ENCODE peak calls at places on chromosomes 11 and 22, in seven cellular contexts. One of them, this sample, is unnamed.

GRCh38 chr11:103624708-103625623 is 411.5 kb upstream of the DDI1 start:
- DNase-seq in OCI-LY7: no peak
- DNase-seq in astrocyte of the spinal cord: peak
- DNase-seq in transverse colon: no peak
- DNase-seq in dorsolateral prefrontal cortex: no peak
- DNase-seq in lower lobe of right lung: no peak
- DNase-seq in IMR-90: peak
- DNase-seq in this sample: peak

GRCh38 chr11:123122341-123122740 is 60.4 kb upstream of the HSPA8 start:
- DNase-seq in OCI-LY7: no peak
- DNase-seq in astrocyte of the spinal cord: peak
- DNase-seq in transverse colon: peak
- DNase-seq in dorsolateral prefrontal cortex: no peak
- DNase-seq in lower lobe of right lung: no peak
- DNase-seq in IMR-90: peak
- DNase-seq in this sample: no peak

GRCh38 chr11:111582163-111582562 is 20.1 kb upstream of the SIK2 start:
- DNase-seq in OCI-LY7: peak
- DNase-seq in astrocyte of the spinal cord: no peak
- DNase-seq in transverse colon: no peak
- DNase-seq in dorsolateral prefrontal cortex: no peak
- DNase-seq in lower lobe of right lung: no peak
- DNase-seq in IMR-90: no peak
- DNase-seq in this sample: no peak

GRCh38 chr22:45934659-45935341 is 42.2 kb downstream of the WNT7B start:
- DNase-seq in OCI-LY7: no peak
- DNase-seq in astrocyte of the spinal cord: peak
- DNase-seq in transverse colon: no peak
- DNase-seq in dorsolateral prefrontal cortex: peak
- DNase-seq in lower lobe of right lung: no peak
- DNase-seq in IMR-90: peak
- DNase-seq in this sample: peak

GRCh38 chr11:47236482-47236881 is 12.1 kb downstream of the ACP2 start:
- DNase-seq in OCI-LY7: no peak
- DNase-seq in astrocyte of the spinal cord: peak
- DNase-seq in transverse colon: no peak
- DNase-seq in dorsolateral prefrontal cortex: no peak
- DNase-seq in lower lobe of right lung: no peak
- DNase-seq in IMR-90: peak
- DNase-seq in this sample: no peak

GRCh38 chr11:112612283-112612849 is 348.9 kb upstream of the NCAM1 start:
- DNase-seq in OCI-LY7: no peak
- DNase-seq in astrocyte of the spinal cord: no peak
- DNase-seq in transverse colon: no peak
- DNase-seq in dorsolateral prefrontal cortex: no peak
- DNase-seq in lower lobe of right lung: no peak
- DNase-seq in IMR-90: no peak
- DNase-seq in this sample: no peak

GRCh38 chr11:45393826-45394225 is 107.7 kb upstream of the SYT13 start:
- DNase-seq in OCI-LY7: no peak
- DNase-seq in astrocyte of the spinal cord: no peak
- DNase-seq in transverse colon: no peak
- DNase-seq in dorsolateral prefrontal cortex: no peak
- DNase-seq in lower lobe of right lung: no peak
- DNase-seq in IMR-90: no peak
- DNase-seq in this sample: no peak

GRCh38 chr11:43130616-43131015 is 181.2 kb upstream of the API5 start:
- DNase-seq in OCI-LY7: no peak
- DNase-seq in astrocyte of the spinal cord: no peak
- DNase-seq in transverse colon: no peak
- DNase-seq in dorsolateral prefrontal cortex: peak
- DNase-seq in lower lobe of right lung: no peak
- DNase-seq in IMR-90: no peak
- DNase-seq in this sample: no peak

GRCh38 chr11:122137081-122137793 is 21.2 kb upstream of the BLID start:
- DNase-seq in OCI-LY7: no peak
- DNase-seq in astrocyte of the spinal cord: peak
- DNase-seq in transverse colon: no peak
- DNase-seq in dorsolateral prefrontal cortex: no peak
- DNase-seq in lower lobe of right lung: no peak
- DNase-seq in IMR-90: peak
- DNase-seq in this sample: peak

GRCh38 chr11:44718612-44719390 is 8.0 kb upstream of the TSPAN18 start:
- DNase-seq in OCI-LY7: no peak
- DNase-seq in astrocyte of the spinal cord: no peak
- DNase-seq in transverse colon: no peak
- DNase-seq in dorsolateral prefrontal cortex: no peak
- DNase-seq in lower lobe of right lung: no peak
- DNase-seq in IMR-90: no peak
- DNase-seq in this sample: no peak

GRCh38 chr11:63682045-63682915 is 980 bp downstream of the RTN3 start:
- DNase-seq in OCI-LY7: peak
- DNase-seq in astrocyte of the spinal cord: no peak
- DNase-seq in transverse colon: peak
- DNase-seq in dorsolateral prefrontal cortex: peak
- DNase-seq in lower lobe of right lung: peak
- DNase-seq in IMR-90: no peak
- DNase-seq in this sample: no peak

GRCh38 chr22:41562461-41562860 is 1.7 kb downstream of the CSDC2 start:
- DNase-seq in OCI-LY7: no peak
- DNase-seq in astrocyte of the spinal cord: no peak
- DNase-seq in transverse colon: no peak
- DNase-seq in dorsolateral prefrontal cortex: no peak
- DNase-seq in lower lobe of right lung: no peak
- DNase-seq in IMR-90: no peak
- DNase-seq in this sample: no peak

GRCh38 chr11:119374632-119375394 is 6.7 kb downstream of the USP2 start:
- DNase-seq in OCI-LY7: no peak
- DNase-seq in astrocyte of the spinal cord: no peak
- DNase-seq in transverse colon: no peak
- DNase-seq in dorsolateral prefrontal cortex: peak
- DNase-seq in lower lobe of right lung: no peak
- DNase-seq in IMR-90: no peak
- DNase-seq in this sample: no peak

GRCh38 chr11:128888034-128888985 is 2.8 kb upstream of the KCNJ5 start:
- DNase-seq in OCI-LY7: no peak
- DNase-seq in astrocyte of the spinal cord: no peak
- DNase-seq in transverse colon: no peak
- DNase-seq in dorsolateral prefrontal cortex: no peak
- DNase-seq in lower lobe of right lung: no peak
- DNase-seq in IMR-90: no peak
- DNase-seq in this sample: no peak

GRCh38 chr22:40679249-40679963 is at the start of gene MCHR1:
- DNase-seq in OCI-LY7: no peak
- DNase-seq in astrocyte of the spinal cord: no peak
- DNase-seq in transverse colon: no peak
- DNase-seq in dorsolateral prefrontal cortex: no peak
- DNase-seq in lower lobe of right lung: no peak
- DNase-seq in IMR-90: peak
- DNase-seq in this sample: no peak

GRCh38 chr22:38762607-38763006 is 6.8 kb upstream of the SUN2 start:
- DNase-seq in OCI-LY7: no peak
- DNase-seq in astrocyte of the spinal cord: no peak
- DNase-seq in transverse colon: no peak
- DNase-seq in dorsolateral prefrontal cortex: no peak
- DNase-seq in lower lobe of right lung: no peak
- DNase-seq in IMR-90: no peak
- DNase-seq in this sample: no peak

GRCh38 chr11:58926695-58927094 is 12.6 kb upstream of the GLYATL1 start:
- DNase-seq in OCI-LY7: no peak
- DNase-seq in astrocyte of the spinal cord: peak
- DNase-seq in transverse colon: no peak
- DNase-seq in dorsolateral prefrontal cortex: no peak
- DNase-seq in lower lobe of right lung: no peak
- DNase-seq in IMR-90: peak
- DNase-seq in this sample: no peak

GRCh38 chr11:58927393-58928081 is 11.8 kb upstream of the GLYATL1 start:
- DNase-seq in OCI-LY7: peak
- DNase-seq in astrocyte of the spinal cord: peak
- DNase-seq in transverse colon: peak
- DNase-seq in dorsolateral prefrontal cortex: no peak
- DNase-seq in lower lobe of right lung: no peak
- DNase-seq in IMR-90: peak
- DNase-seq in this sample: peak

GRCh38 chr11:58926251-58926650 is 13.0 kb upstream of the GLYATL1 start:
- DNase-seq in OCI-LY7: no peak
- DNase-seq in astrocyte of the spinal cord: peak
- DNase-seq in transverse colon: no peak
- DNase-seq in dorsolateral prefrontal cortex: no peak
- DNase-seq in lower lobe of right lung: no peak
- DNase-seq in IMR-90: peak
- DNase-seq in this sample: no peak

GRCh38 chr11:58928691-58929090 is 10.6 kb upstream of the GLYATL1 start:
- DNase-seq in OCI-LY7: no peak
- DNase-seq in astrocyte of the spinal cord: no peak
- DNase-seq in transverse colon: no peak
- DNase-seq in dorsolateral prefrontal cortex: no peak
- DNase-seq in lower lobe of right lung: no peak
- DNase-seq in IMR-90: no peak
- DNase-seq in this sample: no peak

DNA sequence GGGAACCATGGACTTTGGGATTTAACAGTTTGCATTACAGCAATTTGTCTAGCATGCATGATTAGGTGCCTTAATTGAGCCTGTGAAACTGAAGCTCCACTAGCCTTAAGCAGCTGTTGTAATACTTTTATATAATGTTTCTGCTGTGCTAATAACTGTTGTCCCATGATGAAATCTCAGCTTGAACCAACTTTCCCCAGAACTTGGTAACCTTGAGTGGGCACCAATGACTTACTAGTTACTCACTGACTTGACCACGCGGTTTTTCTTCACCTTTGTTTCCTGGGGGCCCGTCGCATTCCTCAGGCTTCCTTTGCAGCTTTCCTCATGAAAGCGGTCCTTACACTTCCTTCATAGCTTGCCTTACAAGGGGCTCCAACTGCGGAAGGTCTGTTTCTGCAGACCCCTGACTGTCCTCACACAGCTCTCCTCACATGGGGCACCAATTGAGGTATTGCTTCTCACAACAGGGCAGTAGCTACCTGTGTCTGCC is 11.2 kb upstream of the GLYATL1 start:
- DNase-seq in OCI-LY7: no peak
- DNase-seq in astrocyte of the spinal cord: no peak
- DNase-seq in transverse colon: no peak
- DNase-seq in dorsolateral prefrontal cortex: no peak
- DNase-seq in lower lobe of right lung: no peak
- DNase-seq in IMR-90: peak
- DNase-seq in this sample: no peak
- H3K4me3 ChIP-seq in OCI-LY7: no peak
- H3K4me3 ChIP-seq in astrocyte of the spinal cord: peak
- H3K4me3 ChIP-seq in transverse colon: no peak
- H3K4me3 ChIP-seq in dorsolateral prefrontal cortex: peak
- H3K4me3 ChIP-seq in lower lobe of right lung: no peak
- H3K4me3 ChIP-seq in IMR-90: no peak
- H3K4me3 ChIP-seq in this sample: peak

DNA sequence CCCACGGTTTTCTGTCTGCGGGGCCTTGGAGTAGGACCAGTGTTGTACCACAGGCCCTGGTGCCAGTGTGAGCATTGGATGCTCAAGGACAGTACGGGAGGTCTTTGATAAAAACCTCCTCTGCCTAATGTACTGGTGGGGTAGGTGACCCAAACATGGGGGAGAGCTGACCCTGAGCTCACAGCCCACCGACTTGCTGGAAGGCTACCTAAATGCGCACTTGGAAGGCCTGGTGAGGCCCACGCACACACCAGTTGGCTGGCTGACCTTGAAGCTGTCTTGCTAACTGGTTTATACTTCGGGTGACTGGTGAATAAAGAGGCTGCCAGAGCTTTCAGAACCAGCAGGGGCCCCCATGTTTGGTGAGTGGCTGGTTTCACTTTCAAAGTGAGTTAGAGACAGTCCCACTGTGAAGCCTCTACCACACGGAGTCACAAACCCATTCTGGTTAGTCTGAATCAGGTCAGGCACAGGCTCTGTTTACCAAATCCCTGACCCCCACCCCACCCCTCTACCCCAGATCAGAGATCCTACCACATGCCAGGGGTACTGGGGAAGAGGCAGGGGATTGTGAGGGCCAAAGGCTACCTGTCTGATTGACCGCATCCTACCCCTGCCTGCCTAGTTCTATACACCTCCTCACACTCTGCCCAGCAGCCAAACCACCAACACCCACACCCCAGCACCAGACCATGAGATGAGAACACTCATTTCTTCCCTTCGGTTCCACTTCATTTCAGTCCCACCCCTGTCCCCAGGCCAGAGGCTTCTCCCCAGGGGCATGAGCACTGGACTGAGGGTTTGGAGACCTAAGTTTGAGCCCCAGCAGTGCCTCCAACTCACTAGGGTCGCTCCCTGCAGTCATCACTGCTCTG is 12.7 kb upstream of the IL2RB start:
- DNase-seq in OCI-LY7: no peak
- DNase-seq in astrocyte of the spinal cord: peak
- DNase-seq in transverse colon: peak
- DNase-seq in dorsolateral prefrontal cortex: no peak
- DNase-seq in lower lobe of right lung: no peak
- DNase-seq in IMR-90: no peak
- DNase-seq in this sample: no peak
- TF ChIP-seq CTCF in OCI-LY7: no peak
- TF ChIP-seq CTCF in astrocyte of the spinal cord: no peak
- TF ChIP-seq CTCF in transverse colon: peak
- TF ChIP-seq CTCF in dorsolateral prefrontal cortex: no peak
- TF ChIP-seq CTCF in lower lobe of right lung: no peak
- TF ChIP-seq CTCF in IMR-90: no peak
- TF ChIP-seq CTCF in this sample: no peak

GRCh38 chr11:73345481-73346147 is 30.6 kb upstream of the RELT start:
- DNase-seq in OCI-LY7: no peak
- DNase-seq in astrocyte of the spinal cord: no peak
- DNase-seq in transverse colon: no peak
- DNase-seq in dorsolateral prefrontal cortex: no peak
- DNase-seq in lower lobe of right lung: no peak
- DNase-seq in IMR-90: no peak
- DNase-seq in this sample: no peak

GRCh38 chr11:73340164-73340563 is 32.1 kb downstream of the ARHGEF17 start:
- DNase-seq in OCI-LY7: no peak
- DNase-seq in astrocyte of the spinal cord: no peak
- DNase-seq in transverse colon: no peak
- DNase-seq in dorsolateral prefrontal cortex: no peak
- DNase-seq in lower lobe of right lung: no peak
- DNase-seq in IMR-90: no peak
- DNase-seq in this sample: no peak

GRCh38 chr11:73344191-73344607 is 32.0 kb upstream of the RELT start:
- DNase-seq in OCI-LY7: no peak
- DNase-seq in astrocyte of the spinal cord: no peak
- DNase-seq in transverse colon: no peak
- DNase-seq in dorsolateral prefrontal cortex: no peak
- DNase-seq in lower lobe of right lung: no peak
- DNase-seq in IMR-90: no peak
- DNase-seq in this sample: no peak

GRCh38 chr11:73343076-73343833 is 32.9 kb upstream of the RELT start:
- DNase-seq in OCI-LY7: no peak
- DNase-seq in astrocyte of the spinal cord: no peak
- DNase-seq in transverse colon: no peak
- DNase-seq in dorsolateral prefrontal cortex: no peak
- DNase-seq in lower lobe of right lung: no peak
- DNase-seq in IMR-90: no peak
- DNase-seq in this sample: no peak

GRCh38 chr11:73342633-73343032 is 33.6 kb upstream of the RELT start:
- DNase-seq in OCI-LY7: no peak
- DNase-seq in astrocyte of the spinal cord: no peak
- DNase-seq in transverse colon: no peak
- DNase-seq in dorsolateral prefrontal cortex: no peak
- DNase-seq in lower lobe of right lung: no peak
- DNase-seq in IMR-90: no peak
- DNase-seq in this sample: no peak
- H3K4me3 ChIP-seq in OCI-LY7: no peak
- H3K4me3 ChIP-seq in astrocyte of the spinal cord: no peak
- H3K4me3 ChIP-seq in transverse colon: peak
- H3K4me3 ChIP-seq in dorsolateral prefrontal cortex: peak
- H3K4me3 ChIP-seq in lower lobe of right lung: peak
- H3K4me3 ChIP-seq in IMR-90: no peak
- H3K4me3 ChIP-seq in this sample: peak

GRCh38 chr11:131408011-131408640 is 37.7 kb downstream of the NTM start:
- DNase-seq in OCI-LY7: peak
- DNase-seq in astrocyte of the spinal cord: peak
- DNase-seq in transverse colon: no peak
- DNase-seq in dorsolateral prefrontal cortex: no peak
- DNase-seq in lower lobe of right lung: no peak
- DNase-seq in IMR-90: peak
- DNase-seq in this sample: no peak
- TF ChIP-seq CTCF in OCI-LY7: peak
- TF ChIP-seq CTCF in astrocyte of the spinal cord: peak
- TF ChIP-seq CTCF in transverse colon: no peak
- TF ChIP-seq CTCF in dorsolateral prefrontal cortex: peak
- TF ChIP-seq CTCF in lower lobe of right lung: peak
- TF ChIP-seq CTCF in IMR-90: peak
- TF ChIP-seq CTCF in this sample: peak